ENCODE peak calls at places on chromosome 16, in six cellular contexts. O, R, Q, P, M and N are unnamed samples.

GRCh38 chr16:4109250-4109736 is 6.9 kb downstream of the ADCY9 start:
- DNase-seq in O (no peak), R (no peak), Q (no peak), P (no peak), M (no peak), N (no peak)

GRCh38 chr16:81485824-81486554 is 41.4 kb downstream of the CMIP start:
- DNase-seq in O (no peak), R (no peak), Q (no peak), P (no peak), M (no peak), N (no peak)

GRCh38 chr16:66364117-66364958 is 2.2 kb upstream of the CDH5 start:
- DNase-seq in O (peak), R (peak), Q (no peak), P (no peak), M (no peak), N (no peak)

GRCh38 chr16:19393226-19394074 is 24.2 kb upstream of the TMC5 start:
- DNase-seq in O (peak), R (peak), Q (peak), P (no peak), M (peak), N (no peak)

GRCh38 chr16:30761427-30761927 is 385 bp downstream of the CFAP119 start:
- DNase-seq in O (peak), R (peak), Q (peak), P (peak), M (peak), N (peak)

GRCh38 chr16:15885560-15886001 is 2.8 kb downstream of the CEP20 start:
- DNase-seq in O (no peak), R (peak), Q (no peak), P (no peak), M (no peak), N (no peak)

GRCh38 chr16:27600386-27600785 is 50.4 kb downstream of the KATNIP start:
- DNase-seq in O (peak), R (no peak), Q (no peak), P (peak), M (no peak), N (no peak)

GRCh38 chr16:17397499-17397891 is 73.3 kb downstream of the XYLT1 start:
- DNase-seq in O (no peak), R (peak), Q (no peak), P (no peak), M (peak), N (no peak)

GRCh38 chr16:84117482-84117843 is 721 bp upstream of the MBTPS1 start:
- DNase-seq in O (peak), R (peak), Q (no peak), P (no peak), M (no peak), N (peak)

GRCh38 chr16:5024632-5025031 is 9.1 kb downstream of the NAGPA start:
- DNase-seq in O (peak), R (peak), Q (peak), P (no peak), M (no peak), N (no peak)

GRCh38 chr16:68744744-68745280 is 7.7 kb downstream of the CDH1 start:
- DNase-seq in O (no peak), R (no peak), Q (peak), P (peak), M (peak), N (no peak)

GRCh38 chr16:74031551-74031950 is 265.1 kb upstream of the PSMD7 start:
- DNase-seq in O (no peak), R (no peak), Q (no peak), P (no peak), M (no peak), N (no peak)

GRCh38 chr16:11757671-11758545 is 15.3 kb upstream of the TXNDC11 start:
- DNase-seq in O (no peak), R (peak), Q (no peak), P (peak), M (peak), N (no peak)

GRCh38 chr16:3872216-3872895 is 8.2 kb downstream of the CREBBP start:
- DNase-seq in O (peak), R (no peak), Q (no peak), P (no peak), M (no peak), N (no peak)

GRCh38 chr16:21104124-21104860 is 46.4 kb downstream of the DNAH3 start:
- DNase-seq in O (peak), R (no peak), Q (no peak), P (no peak), M (no peak), N (no peak)

GRCh38 chr16:56781565-56781964 is 51.6 kb downstream of the NUP93 start:
- DNase-seq in O (no peak), R (no peak), Q (no peak), P (no peak), M (no peak), N (no peak)
- H3K4me3 ChIP-seq in O (peak), R (no peak), Q (no peak), P (no peak), M (no peak), N (no peak)

GRCh38 chr16:8182761-8183160 is 407.6 kb downstream of the TMEM114 start:
- DNase-seq in O (no peak), R (no peak), Q (no peak), P (no peak), M (no peak), N (no peak)
- TF ChIP-seq EZH2 in O (no peak), R (no peak), Q (no peak), P (no peak), M (no peak), N (no peak)

DNA sequence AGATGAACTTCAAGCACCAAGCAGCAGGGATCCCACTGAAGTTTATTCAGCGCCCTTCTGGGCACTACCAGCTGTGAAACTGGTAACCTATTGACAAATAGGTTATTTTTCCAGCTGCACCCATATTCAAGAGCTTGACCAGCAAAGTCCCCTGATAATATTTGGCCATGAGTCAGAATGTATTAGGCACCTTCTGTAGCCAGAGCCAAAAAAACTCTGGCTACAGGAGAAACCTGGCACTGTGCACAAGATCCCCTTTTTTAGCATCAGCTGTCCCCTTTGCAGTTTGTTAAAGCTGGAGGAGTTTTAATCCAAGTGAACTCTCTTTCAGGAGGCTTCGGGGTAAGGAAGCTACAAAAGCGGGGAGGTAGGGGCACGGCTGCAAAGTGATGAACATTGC is 60.2 kb downstream of the GRIN2A start:
- DNase-seq in O (no peak), R (no peak), Q (no peak), P (no peak), M (no peak), N (no peak)
- H3K4me3 ChIP-seq in O (no peak), R (no peak), Q (no peak), P (no peak), M (no peak), N (no peak)

GRCh38 chr16:1332618-1333148 is 762 bp upstream of the BAIAP3 start:
- DNase-seq in O (no peak), R (no peak), Q (no peak), P (no peak), M (no peak), N (no peak)

GRCh38 chr16:1331712-1332617 is 1.5 kb upstream of the BAIAP3 start:
- DNase-seq in O (peak), R (peak), Q (peak), P (peak), M (peak), N (no peak)

GRCh38 chr16:1333854-1334719 is 642 bp downstream of the BAIAP3 start:
- DNase-seq in O (peak), R (no peak), Q (no peak), P (no peak), M (no peak), N (no peak)

GRCh38 chr16:1334739-1335138 is 1.3 kb downstream of the BAIAP3 start:
- DNase-seq in O (no peak), R (no peak), Q (no peak), P (no peak), M (no peak), N (no peak)

DNA sequence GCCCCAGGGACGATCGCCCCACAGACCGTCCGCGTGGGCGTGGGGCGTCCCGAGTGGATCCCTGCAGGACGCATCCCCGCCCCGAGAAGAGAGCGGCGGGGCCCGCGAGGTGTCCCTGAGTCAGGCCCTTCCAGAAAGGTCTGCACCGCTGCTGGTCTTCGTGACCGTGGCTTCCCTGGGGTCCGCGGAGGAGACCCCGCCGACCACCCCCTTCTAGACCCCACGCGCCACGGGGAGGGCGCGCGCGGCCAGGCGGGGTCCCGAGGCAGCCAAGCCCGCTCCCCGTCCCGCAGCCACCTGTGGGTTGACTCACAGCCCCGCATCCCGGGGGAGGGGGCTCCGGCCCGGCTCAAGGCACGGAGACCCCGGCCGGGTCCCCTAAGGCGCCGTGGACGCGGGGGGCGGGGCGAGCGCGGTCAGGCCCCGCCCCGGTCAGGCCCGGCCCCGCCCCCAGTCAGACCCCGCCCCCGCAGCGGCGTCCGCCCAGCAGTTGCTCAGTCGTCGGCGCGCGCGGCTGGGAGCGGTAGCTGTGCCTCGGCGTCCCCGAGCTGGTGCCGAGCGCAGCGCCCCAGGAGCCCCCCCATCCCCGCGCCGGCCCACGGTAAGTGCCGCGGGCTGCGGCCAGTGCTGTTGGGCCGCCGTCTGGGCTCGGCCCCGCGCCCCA is at the start of gene BAIAP3:
- DNase-seq in O (peak), R (no peak), Q (peak), P (peak), M (peak), N (no peak)
- TF ChIP-seq EZH2 in O (no peak), R (peak), Q (no peak), P (no peak), M (no peak), N (no peak)

DNA sequence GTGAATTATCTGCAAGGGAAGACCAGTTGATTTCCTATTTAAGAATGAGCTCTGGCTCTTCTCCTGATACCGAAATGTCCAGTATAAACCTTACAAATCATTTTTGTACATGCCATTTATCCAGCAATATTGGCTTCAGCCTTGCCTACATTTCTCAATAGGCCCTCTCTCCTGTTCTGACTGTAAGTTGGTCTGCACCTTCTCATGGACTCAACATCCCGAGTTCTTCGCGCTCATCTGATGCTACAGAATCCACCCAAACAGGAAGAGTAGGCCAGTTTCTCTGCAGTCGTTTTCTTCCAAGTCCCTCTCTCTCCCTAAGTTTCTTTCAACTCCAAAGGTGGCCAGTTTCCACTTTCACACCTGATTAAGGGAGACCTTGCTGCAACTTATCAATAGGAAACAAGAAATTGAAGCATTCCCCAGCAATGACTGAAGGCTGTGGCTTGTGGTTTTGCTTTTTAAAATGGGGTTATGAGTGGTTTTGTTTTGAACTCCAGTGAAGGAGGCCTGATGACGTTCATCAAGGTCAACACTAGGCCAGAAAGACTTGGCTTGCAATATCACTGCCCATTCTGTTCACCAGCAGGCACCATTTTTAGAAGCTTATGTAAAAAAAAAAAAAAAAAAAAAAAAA is 383.0 kb downstream of the MAF start:
- DNase-seq in O (no peak), R (no peak), Q (no peak), P (no peak), M (no peak), N (peak)
- H3K4me3 ChIP-seq in O (no peak), R (no peak), Q (no peak), P (no peak), M (no peak), N (no peak)